ENCODE peak calls at places on chromosomes 12 and 14, in four cellular contexts. R is pulmonary artery endothelial cell; M is activated CD8-positive, alpha-beta memory T cell treated with anti-CD3 and anti-CD28 coated beads, Interleukin-2, amount 50 U/mL, for 48 hours; H is stimulated activated CD4-positive, alpha-beta T cell treated with anti-CD3 and anti-CD28 coated beads, TNF-alpha, amount 100 ng/mL, for 48 hours. P is an unnamed sample.

GRCh38 chr12:50482566-50482965 is 22.2 kb upstream of the DIP2B start:
- DNase-seq in R (no peak), M (no peak), H (no peak), P (no peak)

GRCh38 chr14:44720707-44721106 is 213.6 kb upstream of the FSCB start:
- DNase-seq in R (no peak), M (no peak), H (no peak), P (no peak)

GRCh38 chr12:57535764-57536596 is 11.0 kb downstream of the DCTN2 start:
- DNase-seq in R (no peak), M (no peak), H (no peak), P (no peak)

GRCh38 chr12:22101749-22102243 is 55.8 kb downstream of the CMAS start:
- DNase-seq in R (peak; percentile 36), M (no peak), H (no peak), P (no peak)

GRCh38 chr12:50055831-50056628 is 1.4 kb upstream of the ASIC1 start:
- DNase-seq in R (no peak), M (peak; percentile 80), H (peak; percentile 27), P (peak; percentile 56)

GRCh38 chr14:99164712-99165111 is 107.3 kb downstream of the BCL11B start:
- DNase-seq in R (no peak), M (peak; percentile 41), H (no peak), P (no peak)

GRCh38 chr12:73892181-73892580 is 645.5 kb upstream of the ATXN7L3B start:
- DNase-seq in R (no peak), M (no peak), H (no peak), P (no peak)

GRCh38 chr14:98189077-98189476 is 1082.9 kb downstream of the BCL11B start:
- DNase-seq in R (no peak), M (no peak), H (no peak), P (no peak)

GRCh38 chr14:101705733-101706508 is 55.6 kb upstream of the PPP2R5C start:
- DNase-seq in R (no peak), M (peak; percentile 81), H (no peak), P (peak; percentile 19)

P was measured in dermis microvascular lymphatic vessel endothelial cell.